ENCODE peak calls at places on chromosomes 11 and 22, in ten cellular contexts. One of them, this sample, is unnamed.

GRCh38 chr11:721347-721912 is 15.4 kb downstream of the EPS8L2 start:
- DNase-seq in Daoy: no peak
- DNase-seq in endothelial cell of umbilical vein: no peak
- DNase-seq in heart right ventricle: no peak
- DNase-seq in stimulated activated CD4-positive, alpha-beta T cell treated with anti-CD3 and anti-CD28 coated beads, Interleukin-12 subunit alpha, Interleukin-12 subunit beta, amount 100 ng/mL, for 4 hours: no peak
- DNase-seq in kidney tubule cell: no peak
- DNase-seq in HCT116: no peak
- DNase-seq in midbrain: no peak
- DNase-seq in left cardiac atrium: no peak
- DNase-seq in left lung: no peak
- DNase-seq in this sample: no peak

GRCh38 chr11:64245401-64245796 is 1.3 kb downstream of the PPP1R14B start:
- DNase-seq in Daoy: no peak
- DNase-seq in endothelial cell of umbilical vein: no peak
- DNase-seq in heart right ventricle: peak; percentile 55
- DNase-seq in stimulated activated CD4-positive, alpha-beta T cell treated with anti-CD3 and anti-CD28 coated beads, Interleukin-12 subunit alpha, Interleukin-12 subunit beta, amount 100 ng/mL, for 4 hours: no peak
- DNase-seq in kidney tubule cell: peak; percentile 46
- DNase-seq in HCT116: no peak
- DNase-seq in midbrain: no peak
- DNase-seq in left cardiac atrium: peak; percentile 60
- DNase-seq in left lung: no peak
- DNase-seq in this sample: no peak

GRCh38 chr22:35601743-35602633 is 15.1 kb downstream of the MB start:
- DNase-seq in Daoy: peak; percentile 82
- DNase-seq in endothelial cell of umbilical vein: no peak
- DNase-seq in heart right ventricle: no peak
- DNase-seq in stimulated activated CD4-positive, alpha-beta T cell treated with anti-CD3 and anti-CD28 coated beads, Interleukin-12 subunit alpha, Interleukin-12 subunit beta, amount 100 ng/mL, for 4 hours: no peak
- DNase-seq in kidney tubule cell: peak; percentile 97
- DNase-seq in HCT116: no peak
- DNase-seq in midbrain: no peak
- DNase-seq in left cardiac atrium: no peak
- DNase-seq in left lung: peak; percentile 59
- DNase-seq in this sample: peak; percentile 93

GRCh38 chr11:31702966-31703365 is 108.2 kb downstream of the PAX6 start:
- DNase-seq in Daoy: peak; percentile 21
- DNase-seq in endothelial cell of umbilical vein: no peak
- DNase-seq in heart right ventricle: no peak
- DNase-seq in stimulated activated CD4-positive, alpha-beta T cell treated with anti-CD3 and anti-CD28 coated beads, Interleukin-12 subunit alpha, Interleukin-12 subunit beta, amount 100 ng/mL, for 4 hours: no peak
- DNase-seq in kidney tubule cell: peak; percentile 50
- DNase-seq in HCT116: no peak
- DNase-seq in midbrain: no peak
- DNase-seq in left cardiac atrium: no peak
- DNase-seq in left lung: no peak
- DNase-seq in this sample: peak; percentile 70

GRCh38 chr11:83721286-83721685 is 435.1 kb upstream of the CCDC90B start:
- DNase-seq in Daoy: no peak
- DNase-seq in endothelial cell of umbilical vein: no peak
- DNase-seq in heart right ventricle: no peak
- DNase-seq in stimulated activated CD4-positive, alpha-beta T cell treated with anti-CD3 and anti-CD28 coated beads, Interleukin-12 subunit alpha, Interleukin-12 subunit beta, amount 100 ng/mL, for 4 hours: no peak
- DNase-seq in kidney tubule cell: peak; percentile 68
- DNase-seq in HCT116: no peak
- DNase-seq in midbrain: no peak
- DNase-seq in left cardiac atrium: no peak
- DNase-seq in left lung: no peak
- DNase-seq in this sample: peak; percentile 62

GRCh38 chr11:75467881-75468280 is 34.9 kb upstream of the KLHL35 start:
- DNase-seq in Daoy: no peak
- DNase-seq in endothelial cell of umbilical vein: no peak
- DNase-seq in heart right ventricle: no peak
- DNase-seq in stimulated activated CD4-positive, alpha-beta T cell treated with anti-CD3 and anti-CD28 coated beads, Interleukin-12 subunit alpha, Interleukin-12 subunit beta, amount 100 ng/mL, for 4 hours: no peak
- DNase-seq in kidney tubule cell: no peak
- DNase-seq in HCT116: no peak
- DNase-seq in midbrain: no peak
- DNase-seq in left cardiac atrium: no peak
- DNase-seq in left lung: no peak
- DNase-seq in this sample: no peak

GRCh38 chr11:130499828-130500227 is 51.4 kb downstream of the ADAMTS15 start:
- DNase-seq in Daoy: no peak
- DNase-seq in endothelial cell of umbilical vein: no peak
- DNase-seq in heart right ventricle: no peak
- DNase-seq in stimulated activated CD4-positive, alpha-beta T cell treated with anti-CD3 and anti-CD28 coated beads, Interleukin-12 subunit alpha, Interleukin-12 subunit beta, amount 100 ng/mL, for 4 hours: no peak
- DNase-seq in kidney tubule cell: no peak
- DNase-seq in HCT116: no peak
- DNase-seq in midbrain: no peak
- DNase-seq in left cardiac atrium: no peak
- DNase-seq in left lung: no peak
- DNase-seq in this sample: no peak

GRCh38 chr11:119044708-119045107 is 12.3 kb downstream of the HYOU1 start:
- DNase-seq in Daoy: no peak
- DNase-seq in endothelial cell of umbilical vein: no peak
- DNase-seq in heart right ventricle: no peak
- DNase-seq in stimulated activated CD4-positive, alpha-beta T cell treated with anti-CD3 and anti-CD28 coated beads, Interleukin-12 subunit alpha, Interleukin-12 subunit beta, amount 100 ng/mL, for 4 hours: no peak
- DNase-seq in kidney tubule cell: no peak
- DNase-seq in HCT116: no peak
- DNase-seq in midbrain: no peak
- DNase-seq in left cardiac atrium: no peak
- DNase-seq in left lung: no peak
- DNase-seq in this sample: no peak

GRCh38 chr11:123374622-123374968 is 55.5 kb upstream of the GRAMD1B start:
- DNase-seq in Daoy: no peak
- DNase-seq in endothelial cell of umbilical vein: no peak
- DNase-seq in heart right ventricle: no peak
- DNase-seq in stimulated activated CD4-positive, alpha-beta T cell treated with anti-CD3 and anti-CD28 coated beads, Interleukin-12 subunit alpha, Interleukin-12 subunit beta, amount 100 ng/mL, for 4 hours: no peak
- DNase-seq in kidney tubule cell: no peak
- DNase-seq in HCT116: no peak
- DNase-seq in midbrain: no peak
- DNase-seq in left cardiac atrium: no peak
- DNase-seq in left lung: no peak
- DNase-seq in this sample: no peak